ENCODE peak calls at places on chromosomes 1 and 21, in ten cellular contexts. R is mammary epithelial cell; V is iPS DF 6.9; U is right lobe of liver; J is H1; X is CD4-positive, CD25-positive, alpha-beta regulatory T cell; E is psoas muscle; Y is upper lobe of right lung; Z is SK-N-SH; T is neuronal stem cell. W is an unnamed sample.

GRCh38 chr1:77388655-77389054 is 106.8 kb downstream of the AK5 start:
- DNase-seq in X (no peak), J (no peak), R (no peak), Z (no peak), E (no peak), V (no peak), U (no peak), T (no peak), Y (no peak), W (no peak)

GRCh38 chr1:152481869-152482664 is 28.5 kb upstream of the LCE5A start:
- DNase-seq in R (no peak), X (no peak), U (peak; percentile 69), Y (no peak), V (no peak), J (no peak), T (no peak), E (no peak), Z (no peak), W (no peak)

GRCh38 chr21:17925000-17925610 is 105.9 kb upstream of the C21orf91 start:
- DNase-seq in J (no peak), Y (no peak), V (peak; percentile 50), R (peak; percentile 68), X (peak; percentile 33), Z (peak; percentile 64), U (peak; percentile 58), T (peak; percentile 53), E (no peak), W (no peak)

GRCh38 chr1:119738100-119738720 is 26.5 kb downstream of the PHGDH start:
- DNase-seq in Y (no peak), X (no peak), J (no peak), T (no peak), Z (no peak), U (no peak), E (no peak), R (no peak), V (no peak), W (no peak)

GRCh38 chr1:232385221-232385620 is 244.7 kb downstream of the SIPA1L2 start:
- DNase-seq in E (no peak), V (no peak), U (no peak), Z (no peak), X (no peak), R (peak; percentile 62), T (no peak), J (no peak), Y (no peak), W (no peak)

GRCh38 chr1:85952460-85952859 is 204.1 kb downstream of the COL24A1 start:
- DNase-seq in E (no peak), T (no peak), Y (no peak), U (no peak), R (no peak), J (no peak), X (no peak), V (no peak), Z (peak; percentile 64), W (no peak)

GRCh38 chr1:206411321-206411720 is 59.0 kb upstream of the IKBKE start:
- DNase-seq in R (no peak), T (no peak), E (no peak), V (no peak), U (no peak), J (no peak), Z (peak; percentile 57), X (no peak), Y (no peak), W (no peak)

GRCh38 chr1:54403808-54404261 is 2.4 kb downstream of the SSBP3 start:
- DNase-seq in U (no peak), R (peak; percentile 68), X (no peak), V (no peak), Z (no peak), J (no peak), T (no peak), Y (no peak), E (peak; percentile 30), W (no peak)

GRCh38 chr1:23040509-23040908 is 21.2 kb downstream of the KDM1A start:
- DNase-seq in J (no peak), T (no peak), U (no peak), Z (no peak), Y (no peak), R (no peak), V (no peak), E (no peak), X (no peak), W (no peak)

GRCh38 chr1:23037081-23037740 is 17.9 kb downstream of the KDM1A start:
- DNase-seq in J (no peak), R (no peak), Z (no peak), U (no peak), V (no peak), Y (no peak), E (no peak), T (no peak), X (no peak), W (no peak)

GRCh38 chr1:23039308-23039826 is 20.1 kb downstream of the KDM1A start:
- DNase-seq in V (no peak), X (no peak), R (no peak), T (no peak), E (no peak), J (no peak), Y (no peak), Z (no peak), U (no peak), W (no peak)

GRCh38 chr1:23035823-23036452 is 16.7 kb downstream of the KDM1A start:
- DNase-seq in U (no peak), J (no peak), Y (no peak), Z (no peak), E (no peak), X (no peak), T (no peak), R (no peak), V (peak; percentile 16), W (no peak)
- H3K4me3 ChIP-seq in U (no peak overlapping the region), J (no peak overlapping the region), Y (no peak overlapping the region), Z (no peak overlapping the region), E (no peak overlapping the region), X (no peak overlapping the region), T (no peak overlapping the region), R (no peak overlapping the region), V (no peak overlapping the region), W (no peak overlapping the region)

GRCh38 chr1:185735667-185736105 is 1.5 kb downstream of the HMCN1 start:
- DNase-seq in V (no peak), E (no peak), X (no peak), T (no peak), Y (no peak), Z (no peak), R (no peak), U (no peak), J (no peak), W (no peak)

GRCh38 chr1:185731446-185731845 is 2.7 kb upstream of the HMCN1 start:
- DNase-seq in Z (no peak), U (no peak), T (no peak), J (no peak), E (no peak), R (no peak), Y (no peak), V (no peak), X (no peak), W (no peak)

GRCh38 chr1:185734929-185735666 is 907 bp downstream of the HMCN1 start:
- DNase-seq in R (no peak), Y (no peak), T (no peak), X (no peak), U (no peak), E (no peak), V (no peak), J (no peak), Z (no peak), W (no peak)

GRCh38 chr1:185733818-185734709 is at the start of gene HMCN1:
- DNase-seq in X (no peak), Z (peak; percentile 59), U (peak; percentile 76), J (peak; percentile 51), V (peak; percentile 66), E (peak; percentile 82), T (peak; percentile 72), R (peak; percentile 62), Y (peak; percentile 78), W (peak; percentile 62)

GRCh38 chr1:185732941-185733340 is 1.2 kb upstream of the HMCN1 start:
- DNase-seq in J (no peak), T (no peak), R (no peak), Z (no peak), V (no peak), Y (no peak), U (no peak), E (no peak), X (no peak), W (no peak)
- H3K4me1 ChIP-seq in J (peaks cover 6% of the 10 kb centered on the region), T (no peaks in the 10 kb centered on the region), R (peaks cover 19% of the 10 kb centered on the region), Z (peaks cover 7% of the 10 kb centered on the region), V (peaks cover 4% of the 10 kb centered on the region), Y (peaks cover 12% of the 10 kb centered on the region), U (no peaks in the 10 kb centered on the region), E (peaks cover 3% of the 10 kb centered on the region), X (peaks cover 10% of the 10 kb centered on the region), W (peaks cover 5% of the 10 kb centered on the region)

GRCh38 chr1:167093863-167094516 is at the start of gene STYXL2:
- DNase-seq in Y (no peak), U (no peak), X (no peak), T (no peak), Z (no peak), J (no peak), V (no peak), E (peak; percentile 84), R (no peak), W (no peak)
- H3K4me3 ChIP-seq in Y (no peak within 1 kb of the TSS), U (no peak within 1 kb of the TSS), X (no peak within 1 kb of the TSS), T (no peak within 1 kb of the TSS), Z (no peak within 1 kb of the TSS), J (no peak within 1 kb of the TSS), V (no peak within 1 kb of the TSS), E (peak within 1 kb of the TSS; percentile 79), R (no peak within 1 kb of the TSS), W (no peak within 1 kb of the TSS)

GRCh38 chr1:176692988-176693696 is 230.2 kb downstream of the PAPPA2 start:
- DNase-seq in E (no peak), V (no peak), X (no peak), T (no peak), R (no peak), J (no peak), Y (no peak), U (no peak), Z (no peak), W (no peak)

GRCh38 chr1:176692431-176692830 is 229.5 kb downstream of the PAPPA2 start:
- DNase-seq in J (no peak), R (no peak), U (no peak), X (no peak), T (no peak), E (peak; percentile 73), Z (peak; percentile 55), Y (no peak), V (no peak), W (no peak)

GRCh38 chr1:176694713-176695112 is 231.7 kb downstream of the PAPPA2 start:
- DNase-seq in T (no peak), E (no peak), R (no peak), U (no peak), Z (no peak), Y (no peak), X (no peak), J (no peak), V (no peak), W (no peak)

GRCh38 chr1:176691251-176692228 is 228.6 kb downstream of the PAPPA2 start:
- DNase-seq in X (no peak), R (peak; percentile 49), T (peak; percentile 58), J (peak; percentile 9), U (peak; percentile 58), V (peak; percentile 50), Y (no peak), Z (peak; percentile 35), E (no peak), W (peak; percentile 58)

DNA sequence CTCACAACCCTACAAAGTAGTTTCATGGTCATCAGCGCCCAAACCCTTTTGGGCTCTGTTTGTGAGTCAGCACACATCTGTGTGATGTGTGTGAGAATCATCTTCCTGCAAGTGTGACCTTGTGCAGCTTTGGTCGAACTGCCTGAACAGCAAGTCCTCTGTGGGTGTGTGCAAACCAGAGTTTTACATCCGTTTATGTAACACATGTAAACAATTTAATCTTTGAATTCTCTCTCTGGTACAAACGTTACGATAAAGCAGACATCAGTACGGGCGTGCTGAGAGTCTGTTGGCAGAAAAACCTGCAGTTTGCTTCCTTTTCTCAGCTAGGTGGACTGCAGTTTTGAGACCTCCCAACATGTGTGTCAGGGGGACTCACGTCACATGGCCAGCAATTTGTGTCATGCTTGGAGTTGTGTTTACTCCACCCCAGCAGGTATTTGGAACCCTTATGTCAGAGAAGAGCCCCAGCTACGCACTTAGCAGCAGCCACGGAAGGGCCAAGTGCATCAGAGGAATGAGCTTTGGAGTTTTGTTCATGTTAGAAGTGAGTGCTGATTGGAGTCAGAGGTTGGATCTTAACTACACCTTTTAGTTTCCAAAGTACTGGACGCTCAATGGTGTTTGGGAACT is 230.8 kb downstream of the PAPPA2 start:
- DNase-seq in U (no peak), E (no peak), Z (no peak), V (no peak), R (no peak), J (no peak), Y (no peak), T (no peak), X (no peak), W (no peak)
- H3K4me1 ChIP-seq in U (no peaks in the 10 kb centered on the region), E (peaks cover 51% of the 10 kb centered on the region), Z (no peaks in the 10 kb centered on the region), V (peaks cover 2% of the 10 kb centered on the region), R (peaks cover 3% of the 10 kb centered on the region), J (peaks cover 3% of the 10 kb centered on the region), Y (no peaks in the 10 kb centered on the region), T (no peaks in the 10 kb centered on the region), X (no peaks in the 10 kb centered on the region), W (peaks cover 5% of the 10 kb centered on the region)

W was measured in pancreas.